ENCODE peak calls at places on chromosomes 16 and 17, in five cellular contexts. I, X, Q, P and O are unnamed samples.

GRCh38 chr17:62188713-62189112 is 123.6 kb upstream of the MED13 start:
- DNase-seq in Q (no peak), P (no peak), I (no peak), X (no peak), O (no peak)

GRCh38 chr16:3575491-3575890 is 1.7 kb downstream of the NLRC3 start:
- DNase-seq in Q (peak), I (no peak), P (no peak), X (no peak), O (no peak)

GRCh38 chr16:27588052-27588451 is 38.1 kb downstream of the KATNIP start:
- DNase-seq in I (no peak), X (no peak), Q (no peak), P (no peak), O (no peak)

GRCh38 chr16:49458221-49458620 is 84.6 kb downstream of the C16orf78 start:
- DNase-seq in Q (peak), I (no peak), P (no peak), X (no peak), O (no peak)

GRCh38 chr17:385836-386144 is 33.2 kb upstream of the RPH3AL start:
- DNase-seq in P (no peak), X (no peak), Q (no peak), I (no peak), O (no peak)

GRCh38 chr16:9844361-9844760 is 337.9 kb downstream of the GRIN2A start:
- DNase-seq in I (no peak), Q (no peak), P (no peak), X (peak), O (no peak)

GRCh38 chr16:10828851-10829331 is 10.3 kb upstream of the TVP23A start:
- DNase-seq in X (peak), Q (peak), P (peak), I (peak), O (peak)

GRCh38 chr16:71927383-71927782 is 32.1 kb downstream of the IST1 start:
- DNase-seq in Q (no peak), I (peak), X (peak), P (peak), O (peak)

GRCh38 chr16:89863741-89864391 is 9.5 kb upstream of the TCF25 start:
- DNase-seq in X (no peak), P (no peak), I (peak), Q (peak), O (no peak)

GRCh38 chr16:30066882-30067583 is 1.5 kb downstream of the ALDOA start:
- DNase-seq in I (no peak), X (no peak), Q (no peak), P (peak), O (no peak)

GRCh38 chr16:75208861-75209505 is 2.0 kb upstream of the CTRB2 start:
- DNase-seq in Q (no peak), I (no peak), P (peak), X (no peak), O (no peak)

GRCh38 chr17:78247304-78247703 is 15.9 kb downstream of the TMEM235 start:
- DNase-seq in I (no peak), X (no peak), P (no peak), Q (no peak), O (no peak)

GRCh38 chr16:69763557-69763942 is 1.4 kb downstream of the WWP2 start:
- DNase-seq in Q (no peak), X (no peak), I (no peak), P (no peak), O (no peak)

GRCh38 chr17:57062865-57063264 is 22.2 kb upstream of the AKAP1 start:
- DNase-seq in I (no peak), X (no peak), P (no peak), Q (no peak), O (no peak)

GRCh38 chr16:4293181-4293716 is 20.4 kb upstream of the TFAP4 start:
- DNase-seq in P (no peak), I (no peak), X (no peak), Q (no peak), O (no peak)

GRCh38 chr17:63702223-63702577 is 2.3 kb upstream of the LIMD2 start:
- DNase-seq in I (no peak), Q (peak), P (peak), X (no peak), O (no peak)

GRCh38 chr17:9199474-9200196 is 178.3 kb downstream of the NTN1 start:
- DNase-seq in I (no peak), Q (peak), X (no peak), P (no peak), O (no peak)

GRCh38 chr16:27272076-27272475 is 3.5 kb upstream of the NSMCE1 start:
- DNase-seq in Q (no peak), P (no peak), I (no peak), X (no peak), O (no peak)